ENCODE peak calls at places on chromosomes 1 and 21, in six cellular contexts. E, Q, M, L, P and Z are unnamed samples.

GRCh38 chr21:31798842-31799691 is 67.1 kb upstream of the SCAF4 start:
- DNase-seq in E (no peak), Q (no peak), M (no peak), L (no peak), P (no peak), Z (no peak)

GRCh38 chr1:114349891-114350605 is 161.0 kb downstream of the TRIM33 start:
- DNase-seq in E (no peak), Q (no peak), M (no peak), L (no peak), P (no peak), Z (no peak)

GRCh38 chr1:217482356-217483102 is 148.4 kb downstream of the GPATCH2 start:
- DNase-seq in E (no peak), Q (peak; percentile 83), M (no peak), L (no peak), P (peak; percentile 86), Z (peak; percentile 91)

GRCh38 chr1:5993553-5994510 is 1.6 kb upstream of the NPHP4 start:
- DNase-seq in E (no peak), Q (no peak), M (peak; percentile 47), L (no peak), P (no peak), Z (no peak)

GRCh38 chr1:169784102-169784501 is 10.6 kb downstream of the METTL18 start:
- DNase-seq in E (no peak), Q (no peak), M (no peak), L (no peak), P (no peak), Z (peak; percentile 4)

GRCh38 chr1:236323819-236324411 is 42.2 kb upstream of the ERO1B start:
- DNase-seq in E (no peak), Q (no peak), M (no peak), L (no peak), P (no peak), Z (no peak)

GRCh38 chr1:235336903-235337302 is 8.5 kb downstream of the GGPS1 start:
- DNase-seq in E (no peak), Q (no peak), M (no peak), L (no peak), P (no peak), Z (peak; percentile 53)

GRCh38 chr21:33205476-33205875 is 24.3 kb upstream of the IFNAR2 start:
- DNase-seq in E (no peak), Q (no peak), M (no peak), L (no peak), P (no peak), Z (no peak)

GRCh38 chr1:168553680-168554553 is 10.1 kb upstream of the XCL2 start:
- DNase-seq in E (no peak), Q (no peak), M (no peak), L (no peak), P (no peak), Z (no peak)

GRCh38 chr1:18811733-18812132 is 47.7 kb downstream of the TAS1R2 start:
- DNase-seq in E (no peak), Q (no peak), M (no peak), L (no peak), P (no peak), Z (no peak)

GRCh38 chr1:97668945-97669344 is 251.9 kb downstream of the DPYD start:
- DNase-seq in E (no peak), Q (peak; percentile 75), M (no peak), L (no peak), P (peak; percentile 38), Z (peak; percentile 89)

GRCh38 chr1:89604414-89604735 is 28.5 kb upstream of the LRRC8C start:
- DNase-seq in E (no peak), Q (no peak), M (no peak), L (no peak), P (no peak), Z (no peak)

GRCh38 chr21:25934130-25934529 is 199.4 kb downstream of the GABPA start:
- DNase-seq in E (no peak), Q (no peak), M (no peak), L (no peak), P (peak; percentile 74), Z (peak; percentile 90)

GRCh38 chr1:11873954-11874562 is 15.3 kb upstream of the NPPB start:
- DNase-seq in E (no peak), Q (no peak), M (no peak), L (no peak), P (no peak), Z (no peak)

GRCh38 chr1:72606216-72606615 is 323.9 kb upstream of the NEGR1 start:
- DNase-seq in E (peak; percentile 4), Q (no peak), M (no peak), L (no peak), P (no peak), Z (no peak)
- H3K4me3 ChIP-seq in E (no peak overlapping the region), Q (no peak overlapping the region), M (no peak overlapping the region), L (no peak overlapping the region), P (no peak overlapping the region), Z (no peak overlapping the region)

DNA sequence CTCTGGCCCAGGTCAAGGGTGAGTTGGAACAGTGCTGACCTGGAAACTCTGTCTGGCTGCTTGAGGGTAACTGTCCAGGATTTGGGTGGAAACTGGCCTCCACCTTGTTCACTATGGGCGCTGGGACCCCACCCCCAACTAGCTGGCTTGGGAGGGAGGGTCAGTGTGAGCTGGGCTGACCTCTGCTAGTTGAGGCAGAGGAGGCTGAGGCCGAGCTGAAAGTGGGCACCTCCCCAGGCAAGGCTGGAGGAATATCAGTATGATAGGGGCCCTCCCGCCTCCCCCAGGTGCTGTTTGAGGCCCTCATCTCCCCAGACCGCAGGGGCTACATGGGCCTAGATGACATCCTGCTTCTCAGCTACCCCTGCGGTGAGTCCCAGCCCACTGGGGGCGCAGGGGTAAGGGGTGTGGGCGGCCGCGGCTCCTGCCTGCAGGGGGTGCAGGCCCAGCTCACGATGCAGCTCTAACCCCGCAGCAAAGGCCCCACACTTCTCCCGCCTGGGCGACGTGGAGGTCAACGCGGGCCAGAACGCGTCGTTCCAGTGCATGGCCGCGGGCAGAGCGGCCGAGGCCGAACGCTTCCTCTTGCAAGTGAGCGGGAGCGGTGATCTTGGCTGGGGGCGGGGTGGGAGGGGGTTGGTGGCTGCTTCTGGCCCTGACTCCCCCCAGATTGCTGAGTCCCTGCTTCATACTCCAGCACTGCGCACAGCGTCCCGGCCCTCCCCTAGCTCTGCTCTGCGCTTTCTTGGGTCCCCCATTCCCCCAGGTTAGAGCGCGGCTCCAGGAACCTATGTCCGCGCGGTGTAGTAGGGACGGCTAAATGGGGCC is 22.9 kb downstream of the PTPRU start:
- DNase-seq in E (peak; percentile 61), Q (no peak), M (peak; percentile 84), L (no peak), P (no peak), Z (no peak)
- H3K4me3 ChIP-seq in E (peak overlapping the region; percentile 70), Q (peak overlapping the region; percentile 53), M (peak overlapping the region; percentile 45), L (peak overlapping the region; percentile 80), P (peak overlapping the region; percentile 41), Z (peak overlapping the region; percentile 54)

DNA sequence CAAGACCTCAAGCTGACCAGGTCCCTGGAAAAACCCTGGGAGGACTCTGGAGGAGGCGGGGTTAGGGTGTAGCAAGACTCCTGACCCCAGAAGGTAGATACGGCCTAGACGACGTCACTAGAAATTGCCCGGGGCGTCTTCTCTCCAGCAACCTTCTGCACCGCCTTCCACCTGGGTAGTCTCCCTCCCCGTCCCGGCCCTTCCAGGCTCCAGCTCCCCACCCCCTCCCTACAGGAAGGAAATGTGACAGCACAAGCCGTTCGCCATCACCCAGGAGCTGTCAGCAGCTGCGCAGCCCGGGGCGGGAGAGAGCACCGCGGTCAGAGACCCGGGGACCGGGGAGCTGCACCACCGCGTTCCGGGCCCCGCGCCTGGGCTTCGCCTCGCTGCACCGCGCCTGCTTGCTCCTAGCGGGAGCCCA is 20.0 kb downstream of the SERTAD4 start:
- DNase-seq in E (peak; percentile 66), Q (no peak), M (no peak), L (peak; percentile 41), P (no peak), Z (no peak)
- H3K4me3 ChIP-seq in E (peak overlapping the region; percentile 61), Q (no peak overlapping the region), M (no peak overlapping the region), L (peak overlapping the region; percentile 0), P (no peak overlapping the region), Z (no peak overlapping the region)

DNA sequence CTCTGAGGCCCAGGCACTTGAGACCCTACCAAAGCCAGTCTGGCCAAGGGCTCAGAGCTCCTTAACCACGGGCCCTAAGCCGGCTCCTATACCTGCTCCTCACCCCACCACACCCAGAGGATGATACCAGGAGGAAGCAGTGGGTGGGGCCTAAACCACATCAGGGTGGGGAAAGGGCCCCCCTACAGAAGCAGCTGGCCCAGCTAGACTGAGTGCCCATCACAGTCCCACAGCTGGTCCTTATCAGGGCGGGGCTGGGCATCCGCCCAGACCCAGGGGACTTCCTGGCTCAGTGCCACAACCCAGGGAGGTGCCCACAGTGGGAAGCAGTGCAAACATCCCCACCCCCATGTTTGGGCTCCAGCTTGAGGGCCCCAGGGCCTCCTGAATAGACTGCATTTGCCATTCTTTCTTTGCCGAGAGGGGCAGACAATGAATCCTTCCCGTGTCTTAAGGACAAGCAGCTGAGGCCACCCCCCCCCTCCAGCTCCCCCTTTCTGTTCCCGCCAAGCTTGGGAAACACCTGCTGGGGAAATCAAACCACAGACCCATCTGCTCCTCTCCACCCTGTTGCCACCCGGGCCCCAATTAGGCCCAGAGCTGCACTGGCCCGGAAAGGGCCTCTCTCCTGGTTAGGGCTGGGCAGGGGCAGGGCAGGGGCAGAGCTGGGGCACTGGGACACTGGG is 6.2 kb downstream of the E2F2 start:
- DNase-seq in E (peak; percentile 26), Q (no peak), M (no peak), L (no peak), P (no peak), Z (no peak)
- H3K4me3 ChIP-seq in E (no peak overlapping the region), Q (no peak overlapping the region), M (no peak overlapping the region), L (no peak overlapping the region), P (no peak overlapping the region), Z (no peak overlapping the region)

GRCh38 chr1:156752843-156753486 is 1.5 kb upstream of the HDGF start:
- DNase-seq in E (no peak), Q (peak; percentile 72), M (peak; percentile 25), L (no peak), P (no peak), Z (peak; percentile 55)
- H3K4me3 ChIP-seq in E (peak overlapping the region; percentile 100), Q (peak overlapping the region; percentile 97), M (no peak overlapping the region), L (peak overlapping the region; percentile 0), P (peak overlapping the region; percentile 83), Z (peak overlapping the region; percentile 95)